ENCODE peak calls at places on chromosomes 12 and 14, in eight cellular contexts. N, L, V, Z, B, A, Y and S are unnamed samples.

GRCh38 chr12:28427046-28427445 is 236.8 kb downstream of the CCDC91 start:
- DNase-seq in N (no peak), L (no peak), V (no peak), Z (no peak), B (no peak), A (no peak), Y (no peak), S (no peak)

GRCh38 chr12:39595923-39596322 is 23.7 kb downstream of the ABCD2 start:
- DNase-seq in N (no peak), L (no peak), V (no peak), Z (no peak), B (no peak), A (no peak), Y (no peak), S (no peak)

GRCh38 chr12:46661161-46661845 is 164.5 kb downstream of the SLC38A4 start:
- DNase-seq in N (peak; percentile 78), L (no peak), V (peak; percentile 76), Z (peak; percentile 62), B (no peak), A (peak; percentile 16), Y (peak; percentile 97), S (peak; percentile 87)

GRCh38 chr12:69239922-69240624 is 704 bp downstream of the CPSF6 start:
- DNase-seq in N (peak; percentile 23), L (peak; percentile 69), V (peak; percentile 22), Z (no peak), B (peak; percentile 87), A (no peak), Y (peak; percentile 88), S (peak; percentile 56)

GRCh38 chr14:32607399-32607798 is 278.3 kb downstream of the AKAP6 start:
- DNase-seq in N (no peak), L (no peak), V (peak; percentile 31), Z (no peak), B (no peak), A (no peak), Y (no peak), S (peak; percentile 40)

GRCh38 chr14:69699743-69700309 is 67.1 kb upstream of the SRSF5 start:
- DNase-seq in N (no peak), L (no peak), V (no peak), Z (no peak), B (no peak), A (no peak), Y (peak; percentile 90), S (no peak)

GRCh38 chr12:23431006-23431405 is 518.5 kb downstream of the SOX5 start:
- DNase-seq in N (no peak), L (no peak), V (no peak), Z (peak; percentile 9), B (no peak), A (no peak), Y (peak; percentile 79), S (no peak)

GRCh38 chr12:88960213-88960878 is 380.1 kb upstream of the KITLG start:
- DNase-seq in N (no peak), L (no peak), V (peak; percentile 4), Z (peak; percentile 35), B (no peak), A (no peak), Y (peak; percentile 53), S (peak; percentile 60)

GRCh38 chr12:58787021-58787760 is 133.1 kb downstream of the LRIG3 start:
- DNase-seq in N (no peak), L (no peak), V (no peak), Z (no peak), B (no peak), A (no peak), Y (no peak), S (peak; percentile 8)

GRCh38 chr14:96916751-96917150 is 119.6 kb downstream of the VRK1 start:
- DNase-seq in N (no peak), L (no peak), V (no peak), Z (no peak), B (no peak), A (no peak), Y (no peak), S (no peak)

GRCh38 chr14:95043732-95044462 is 113.4 kb downstream of the DICER1 start:
- DNase-seq in N (no peak), L (no peak), V (no peak), Z (no peak), B (no peak), A (no peak), Y (no peak), S (no peak)

GRCh38 chr14:27668531-27668930 is 1070.7 kb upstream of the NOVA1 start:
- DNase-seq in N (no peak), L (no peak), V (no peak), Z (no peak), B (no peak), A (no peak), Y (no peak), S (no peak)

GRCh38 chr14:35341454-35342159 is 49.4 kb downstream of the PSMA6 start:
- DNase-seq in N (peak; percentile 97), L (peak; percentile 95), V (peak; percentile 93), Z (peak; percentile 68), B (peak; percentile 98), A (no peak), Y (peak; percentile 88), S (peak; percentile 89)

GRCh38 chr12:59780605-59781135 is 184.8 kb downstream of the SLC16A7 start:
- DNase-seq in N (peak; percentile 67), L (no peak), V (peak; percentile 22), Z (no peak), B (no peak), A (no peak), Y (peak; percentile 66), S (peak; percentile 52)

GRCh38 chr12:105204916-105205315 is 31.1 kb downstream of the APPL2 start:
- DNase-seq in N (no peak), L (no peak), V (peak; percentile 86), Z (peak; percentile 44), B (no peak), A (no peak), Y (no peak), S (peak; percentile 87)

GRCh38 chr12:54128466-54128865 is 60.3 kb downstream of the SMUG1 start:
- DNase-seq in N (no peak), L (no peak), V (no peak), Z (no peak), B (no peak), A (no peak), Y (no peak), S (no peak)

GRCh38 chr14:96080571-96080970 is 41.4 kb downstream of the C14orf132 start:
- DNase-seq in N (no peak), L (no peak), V (no peak), Z (no peak), B (no peak), A (no peak), Y (no peak), S (no peak)

GRCh38 chr14:69637503-69638030 is 26.2 kb downstream of the SUSD6 start:
- DNase-seq in N (no peak), L (peak; percentile 61), V (no peak), Z (no peak), B (peak; percentile 78), A (no peak), Y (peak; percentile 59), S (no peak)

GRCh38 chr12:4595881-4596280 is 33.9 kb downstream of the DYRK4 start:
- DNase-seq in N (no peak), L (no peak), V (no peak), Z (no peak), B (no peak), A (no peak), Y (no peak), S (no peak)

GRCh38 chr12:108175310-108175709 is 46.2 kb downstream of the WSCD2 start:
- DNase-seq in N (no peak), L (no peak), V (no peak), Z (no peak), B (no peak), A (no peak), Y (no peak), S (no peak)

GRCh38 chr14:92524603-92525185 is 11.1 kb downstream of the RIN3 start:
- DNase-seq in N (no peak), L (no peak), V (no peak), Z (no peak), B (no peak), A (no peak), Y (no peak), S (no peak)

GRCh38 chr12:118033902-118034301 is 17.4 kb downstream of the RFC5 start:
- DNase-seq in N (no peak), L (no peak), V (peak; percentile 39), Z (no peak), B (no peak), A (no peak), Y (no peak), S (peak; percentile 34)